ENCODE peak calls at places on chromosomes 4 and X, in four cellular contexts. One of them, this sample, is unnamed.

GRCh38 chr4:10746371-10747143 is 62.0 kb upstream of the CLNK start:
- DNase-seq in HCT116: no peak
- DNase-seq in WTC11: no peak
- DNase-seq in fibroblast of pulmonary artery: no peak
- DNase-seq in this sample: no peak

GRCh38 chr4:70802923-70803605 is 36.6 kb downstream of the GRSF1 start:
- DNase-seq in HCT116: no peak
- DNase-seq in WTC11: no peak
- DNase-seq in fibroblast of pulmonary artery: no peak
- DNase-seq in this sample: no peak

GRCh38 chrX:118350221-118350620 is 4.3 kb downstream of the WDR44 start:
- DNase-seq in HCT116: no peak
- DNase-seq in WTC11: no peak
- DNase-seq in fibroblast of pulmonary artery: no peak
- DNase-seq in this sample: no peak

GRCh38 chr4:88720749-88721428 is 23.3 kb upstream of the NAP1L5 start:
- DNase-seq in HCT116: no peak
- DNase-seq in WTC11: no peak
- DNase-seq in fibroblast of pulmonary artery: no peak
- DNase-seq in this sample: no peak

GRCh38 chr4:154872198-154872597 is 91.1 kb downstream of the RBM46 start:
- DNase-seq in HCT116: no peak
- DNase-seq in WTC11: no peak
- DNase-seq in fibroblast of pulmonary artery: no peak
- DNase-seq in this sample: no peak

GRCh38 chr4:129246850-129247542 is 151.0 kb downstream of the C4orf33 start:
- DNase-seq in HCT116: no peak
- DNase-seq in WTC11: no peak
- DNase-seq in fibroblast of pulmonary artery: no peak
- DNase-seq in this sample: no peak

GRCh38 chr4:153880983-153881382 is 92.1 kb upstream of the SFRP2 start:
- DNase-seq in HCT116: no peak
- DNase-seq in WTC11: no peak
- DNase-seq in fibroblast of pulmonary artery: no peak
- DNase-seq in this sample: no peak

GRCh38 chrX:56107320-56107719 is 124.8 kb upstream of the KLF8 start:
- DNase-seq in HCT116: no peak
- DNase-seq in WTC11: no peak
- DNase-seq in fibroblast of pulmonary artery: no peak
- DNase-seq in this sample: no peak

GRCh38 chr4:87974856-87975462 is 555 bp upstream of the SPP1 start:
- DNase-seq in HCT116: no peak
- DNase-seq in WTC11: no peak
- DNase-seq in fibroblast of pulmonary artery: no peak
- DNase-seq in this sample: peak

GRCh38 chrX:56786889-56787733 is 58.1 kb downstream of the NBDY start:
- DNase-seq in HCT116: no peak
- DNase-seq in WTC11: no peak
- DNase-seq in fibroblast of pulmonary artery: no peak
- DNase-seq in this sample: no peak

GRCh38 chrX:47568656-47569295 is 7.8 kb downstream of the ARAF start:
- DNase-seq in HCT116: no peak
- DNase-seq in WTC11: peak
- DNase-seq in fibroblast of pulmonary artery: peak
- DNase-seq in this sample: peak
- TF ChIP-seq CTCF in HCT116: peak
- TF ChIP-seq CTCF in WTC11: peak
- TF ChIP-seq CTCF in fibroblast of pulmonary artery: peak
- TF ChIP-seq CTCF in this sample: peak

GRCh38 chr4:185730387-185730786 is 81.6 kb downstream of the SORBS2 start:
- DNase-seq in HCT116: no peak
- DNase-seq in WTC11: no peak
- DNase-seq in fibroblast of pulmonary artery: peak
- DNase-seq in this sample: no peak

GRCh38 chr4:185730849-185731608 is 81.0 kb downstream of the SORBS2 start:
- DNase-seq in HCT116: no peak
- DNase-seq in WTC11: no peak
- DNase-seq in fibroblast of pulmonary artery: peak
- DNase-seq in this sample: no peak

GRCh38 chr4:185728886-185729285 is 83.1 kb downstream of the SORBS2 start:
- DNase-seq in HCT116: no peak
- DNase-seq in WTC11: no peak
- DNase-seq in fibroblast of pulmonary artery: no peak
- DNase-seq in this sample: no peak

GRCh38 chr4:185726931-185727330 is 85.1 kb downstream of the SORBS2 start:
- DNase-seq in HCT116: no peak
- DNase-seq in WTC11: no peak
- DNase-seq in fibroblast of pulmonary artery: peak
- DNase-seq in this sample: no peak

DNA sequence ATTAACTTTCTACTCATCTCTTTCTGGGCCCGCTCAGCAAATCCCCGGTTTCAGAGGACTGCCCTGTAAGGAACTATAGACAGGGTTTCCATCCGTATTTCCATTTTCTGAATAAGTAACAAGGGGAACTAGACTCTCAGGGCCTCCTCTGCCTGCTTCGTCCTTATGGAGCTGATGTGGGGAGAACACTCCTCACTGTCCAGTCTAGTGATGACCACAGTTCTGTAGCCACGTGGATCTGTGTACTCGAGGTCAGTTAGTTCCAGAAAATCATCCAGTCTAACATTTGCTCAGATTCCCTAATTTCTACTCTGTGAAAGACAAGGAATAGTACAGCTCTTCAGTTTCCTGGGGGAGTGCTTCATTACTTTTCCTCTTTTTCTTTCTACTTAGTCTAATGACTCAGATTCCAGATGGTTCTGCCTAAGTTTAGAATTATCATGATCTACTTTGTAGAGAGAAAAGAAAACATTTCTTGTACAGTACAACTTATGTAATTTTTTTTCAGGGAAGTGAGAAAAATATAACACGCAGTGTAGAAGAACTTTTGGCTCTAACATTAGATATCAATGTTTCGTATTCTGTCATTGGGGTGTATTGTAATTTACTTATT is 82.6 kb downstream of the SORBS2 start:
- DNase-seq in HCT116: no peak
- DNase-seq in WTC11: no peak
- DNase-seq in fibroblast of pulmonary artery: peak
- DNase-seq in this sample: no peak
- TF ChIP-seq CTCF in HCT116: no peak
- TF ChIP-seq CTCF in WTC11: no peak
- TF ChIP-seq CTCF in fibroblast of pulmonary artery: no peak
- TF ChIP-seq CTCF in this sample: no peak

DNA sequence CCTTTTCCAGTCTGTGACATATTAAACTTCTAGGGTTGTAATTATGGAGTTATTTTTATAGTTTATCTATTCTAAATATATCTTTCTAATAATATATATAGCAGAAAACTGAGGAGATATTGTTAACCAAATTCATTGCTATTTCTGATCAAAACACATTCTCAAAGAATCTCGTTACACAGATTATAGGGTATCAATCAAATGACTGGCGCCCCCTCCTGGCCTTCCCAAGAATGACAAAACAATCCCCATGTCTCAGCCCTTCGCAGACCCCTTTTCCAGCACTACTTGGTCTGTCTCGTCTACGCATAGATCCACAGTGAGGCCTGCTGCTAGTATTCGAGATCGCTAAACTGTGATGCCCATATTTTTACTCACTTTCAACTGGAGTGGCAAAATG is 209.3 kb downstream of the GPC3 start:
- DNase-seq in HCT116: no peak
- DNase-seq in WTC11: peak
- DNase-seq in fibroblast of pulmonary artery: no peak
- DNase-seq in this sample: no peak
- TF ChIP-seq CTCF in HCT116: peak
- TF ChIP-seq CTCF in WTC11: peak
- TF ChIP-seq CTCF in fibroblast of pulmonary artery: peak
- TF ChIP-seq CTCF in this sample: peak

GRCh38 chrX:53047228-53047627 is 1.4 kb upstream of the GPR173 start:
- DNase-seq in HCT116: no peak
- DNase-seq in WTC11: no peak
- DNase-seq in fibroblast of pulmonary artery: peak
- DNase-seq in this sample: no peak
- TF ChIP-seq CTCF in HCT116: peak
- TF ChIP-seq CTCF in WTC11: no peak
- TF ChIP-seq CTCF in fibroblast of pulmonary artery: peak
- TF ChIP-seq CTCF in this sample: no peak

GRCh38 chr4:180054291-180054690 is 2188.9 kb upstream of the TENM3 start:
- DNase-seq in HCT116: no peak
- DNase-seq in WTC11: no peak
- DNase-seq in fibroblast of pulmonary artery: no peak
- DNase-seq in this sample: no peak
- TF ChIP-seq CTCF in HCT116: no peak
- TF ChIP-seq CTCF in WTC11: no peak
- TF ChIP-seq CTCF in fibroblast of pulmonary artery: no peak
- TF ChIP-seq CTCF in this sample: no peak

DNA sequence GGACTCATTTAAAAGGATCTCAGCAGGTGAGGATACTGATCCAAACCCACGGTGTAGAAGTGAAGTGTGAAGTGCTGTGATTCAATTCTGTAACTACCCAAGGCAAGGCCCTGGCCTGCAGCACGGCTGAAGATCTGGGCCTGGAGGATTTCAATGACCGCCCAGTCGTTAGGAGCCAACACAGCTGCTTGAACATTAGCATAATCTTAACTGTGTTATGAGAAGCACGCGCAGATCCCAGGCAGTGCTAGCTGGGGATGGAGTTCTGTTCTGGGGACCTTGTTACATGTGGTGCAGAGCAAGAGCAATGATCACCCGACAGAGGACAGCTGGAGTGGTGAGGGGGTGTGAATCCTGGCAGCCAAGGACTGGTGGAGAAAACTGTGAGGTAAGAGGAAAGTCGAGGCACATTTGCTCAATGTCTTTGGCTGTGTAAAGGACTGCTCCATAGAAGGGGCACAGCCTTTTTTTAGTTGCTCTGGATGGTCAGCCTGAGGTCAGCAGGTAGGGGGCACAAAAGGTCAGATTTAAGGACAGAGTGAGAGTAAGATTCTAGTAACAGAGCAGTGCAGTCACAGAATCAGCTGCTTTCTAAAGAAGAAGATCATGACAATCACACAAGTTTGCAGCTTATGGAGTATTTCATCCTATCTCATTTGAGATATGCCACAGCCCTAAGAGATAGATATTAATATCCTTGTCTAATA is 181.8 kb downstream of the DCLK2 start:
- DNase-seq in HCT116: no peak
- DNase-seq in WTC11: no peak
- DNase-seq in fibroblast of pulmonary artery: no peak
- DNase-seq in this sample: no peak
- TF ChIP-seq CTCF in HCT116: no peak
- TF ChIP-seq CTCF in WTC11: no peak
- TF ChIP-seq CTCF in fibroblast of pulmonary artery: no peak
- TF ChIP-seq CTCF in this sample: no peak

GRCh38 chr4:6878451-6879059 is 31.1 kb upstream of the TBC1D14 start:
- DNase-seq in HCT116: no peak
- DNase-seq in WTC11: no peak
- DNase-seq in fibroblast of pulmonary artery: no peak
- DNase-seq in this sample: no peak
- TF ChIP-seq CTCF in HCT116: no peak
- TF ChIP-seq CTCF in WTC11: no peak
- TF ChIP-seq CTCF in fibroblast of pulmonary artery: no peak
- TF ChIP-seq CTCF in this sample: no peak

GRCh38 chr4:126582737-126583136 is 1050.0 kb upstream of the INTU start:
- DNase-seq in HCT116: no peak
- DNase-seq in WTC11: peak
- DNase-seq in fibroblast of pulmonary artery: peak
- DNase-seq in this sample: no peak
- TF ChIP-seq CTCF in HCT116: peak
- TF ChIP-seq CTCF in WTC11: no peak
- TF ChIP-seq CTCF in fibroblast of pulmonary artery: peak
- TF ChIP-seq CTCF in this sample: no peak

GRCh38 chr4:163654621-163655020 is 160.1 kb downstream of the TMA16 start:
- DNase-seq in HCT116: no peak
- DNase-seq in WTC11: no peak
- DNase-seq in fibroblast of pulmonary artery: no peak
- DNase-seq in this sample: no peak

GRCh38 chr4:163651761-163652160 is 157.3 kb downstream of the TMA16 start:
- DNase-seq in HCT116: no peak
- DNase-seq in WTC11: no peak
- DNase-seq in fibroblast of pulmonary artery: no peak
- DNase-seq in this sample: no peak

DNA sequence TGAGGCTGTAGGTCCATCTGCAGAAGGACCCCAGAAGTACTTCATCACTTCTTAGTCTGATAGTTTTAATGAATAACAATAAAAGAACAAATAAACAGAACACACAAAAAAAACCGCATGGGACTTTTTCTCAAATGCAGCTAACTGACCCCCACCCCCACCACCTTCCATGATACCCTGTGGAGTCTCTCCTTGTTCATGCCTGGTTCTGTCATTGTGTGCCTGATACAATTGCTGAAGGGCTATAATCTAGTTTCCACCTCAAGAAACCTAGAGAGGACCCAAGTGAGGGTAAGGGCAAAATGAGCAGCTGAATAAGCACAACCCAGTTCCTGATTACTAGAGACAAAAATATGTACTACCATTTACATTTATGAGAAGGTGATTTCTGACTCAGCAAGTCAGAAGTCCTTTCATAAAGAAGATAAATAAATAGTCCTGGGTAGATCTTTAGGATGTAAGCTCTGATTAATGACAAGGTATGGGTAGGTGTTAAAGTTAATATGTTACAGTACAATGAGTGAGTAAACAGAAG is 155.1 kb downstream of the TMA16 start:
- DNase-seq in HCT116: no peak
- DNase-seq in WTC11: no peak
- DNase-seq in fibroblast of pulmonary artery: no peak
- DNase-seq in this sample: no peak
- TF ChIP-seq CTCF in HCT116: no peak
- TF ChIP-seq CTCF in WTC11: no peak
- TF ChIP-seq CTCF in fibroblast of pulmonary artery: no peak
- TF ChIP-seq CTCF in this sample: no peak